ENCODE peak calls at places on chromosome 3, in six cellular contexts. X, V, J, O, A and H are unnamed samples.
A peak's percentile ranks its signal among the peaks of the same experiment; 100 is the strongest.

GRCh38 chr3:101011086-101011485 is 17.9 kb upstream of the ABI3BP start:
- DNase-seq in X (no peak), V (no peak), J (no peak), O (no peak), A (no peak), H (no peak)

GRCh38 chr3:43181202-43181910 is 75.5 kb upstream of the POMGNT2 start:
- DNase-seq in X (no peak), V (peak; percentile 47), J (no peak), O (no peak), A (peak; percentile 72), H (peak; percentile 47)

GRCh38 chr3:167876603-167877325 is 141.2 kb downstream of the SERPINI1 start:
- DNase-seq in X (peak; percentile 79), V (no peak), J (no peak), O (no peak), A (no peak), H (no peak)

GRCh38 chr3:98986073-98986472 is 84.6 kb upstream of the DCBLD2 start:
- DNase-seq in X (peak; percentile 87), V (no peak), J (peak; percentile 68), O (no peak), A (no peak), H (no peak)

GRCh38 chr3:117873236-117873635 is 1161.4 kb downstream of the IGSF11 start:
- DNase-seq in X (no peak), V (no peak), J (no peak), O (no peak), A (peak; percentile 42), H (peak; percentile 10)

GRCh38 chr3:76403556-76403955 is 618.2 kb upstream of the ZNF717 start:
- DNase-seq in X (peak; percentile 15), V (no peak), J (no peak), O (no peak), A (no peak), H (no peak)

GRCh38 chr3:142445816-142446254 is 2.0 kb downstream of the XRN1 start:
- DNase-seq in X (peak; percentile 48), V (no peak), J (peak; percentile 12), O (no peak), A (no peak), H (peak; percentile 31)

GRCh38 chr3:71688121-71688520 is 37.1 kb downstream of the EIF4E3 start:
- DNase-seq in X (no peak), V (no peak), J (no peak), O (no peak), A (no peak), H (no peak)

GRCh38 chr3:66393486-66394260 is 107.1 kb downstream of the LRIG1 start:
- DNase-seq in X (peak; percentile 90), V (peak; percentile 50), J (no peak), O (no peak), A (no peak), H (no peak)

GRCh38 chr3:169661567-169662214 is 1.8 kb downstream of the MECOM start:
- DNase-seq in X (peak; percentile 51), V (no peak), J (no peak), O (no peak), A (peak; percentile 66), H (peak; percentile 53)

GRCh38 chr3:47228088-47228487 is 54.5 kb downstream of the KIF9 start:
- DNase-seq in X (no peak), V (no peak), J (no peak), O (no peak), A (no peak), H (no peak)

GRCh38 chr3:52498134-52499054 is 3.3 kb downstream of the STAB1 start:
- DNase-seq in X (peak; percentile 68), V (no peak), J (no peak), O (no peak), A (peak; percentile 76), H (peak; percentile 41)

GRCh38 chr3:42549131-42549530 is 32.6 kb downstream of the SEC22C start:
- DNase-seq in X (no peak), V (no peak), J (no peak), O (no peak), A (no peak), H (no peak)

GRCh38 chr3:153572165-153572564 is 410.1 kb downstream of the RAP2B start:
- DNase-seq in X (no peak), V (no peak), J (no peak), O (no peak), A (no peak), H (no peak)

GRCh38 chr3:160540546-160540945 is 24.8 kb downstream of the KPNA4 start:
- DNase-seq in X (no peak), V (no peak), J (no peak), O (no peak), A (no peak), H (no peak)

GRCh38 chr3:143977326-143978262 is 6.0 kb downstream of the DIPK2A start:
- DNase-seq in X (peak; percentile 55), V (no peak), J (no peak), O (no peak), A (no peak), H (no peak)

GRCh38 chr3:105827959-105828358 is 40.9 kb downstream of the CBLB start:
- DNase-seq in X (peak; percentile 93), V (no peak), J (peak; percentile 21), O (no peak), A (no peak), H (peak; percentile 26)

GRCh38 chr3:15647629-15648167 is 46.2 kb downstream of the BTD start:
- DNase-seq in X (peak; percentile 98), V (peak; percentile 44), J (no peak), O (no peak), A (no peak), H (peak; percentile 54)

GRCh38 chr3:21752749-21753347 is 1.8 kb upstream of the ZNF385D start:
- DNase-seq in X (peak; percentile 75), V (no peak), J (peak; percentile 2), O (peak; percentile 22), A (no peak), H (no peak)

GRCh38 chr3:11610044-11610671 is 33.6 kb downstream of the VGLL4 start:
- DNase-seq in X (peak; percentile 94), V (no peak), J (peak; percentile 81), O (no peak), A (no peak), H (peak; percentile 54)

GRCh38 chr3:47661121-47661752 is 82.6 kb upstream of the CSPG5 start:
- DNase-seq in X (peak; percentile 74), V (no peak), J (no peak), O (peak; percentile 14), A (no peak), H (no peak)

GRCh38 chr3:10017636-10018292 is 8.5 kb upstream of the FANCD2 start:
- DNase-seq in X (peak; percentile 66), V (no peak), J (no peak), O (no peak), A (no peak), H (no peak)

GRCh38 chr3:165837058-165837525 is at the start of gene BCHE:
- DNase-seq in X (peak; percentile 84), V (no peak), J (no peak), O (no peak), A (no peak), H (no peak)

GRCh38 chr3:9201895-9202294 is 47.6 kb downstream of the SRGAP3 start:
- DNase-seq in X (no peak), V (no peak), J (no peak), O (no peak), A (no peak), H (no peak)

GRCh38 chr3:108296239-108296638 is at the start of gene HHLA2:
- DNase-seq in X (no peak), V (no peak), J (no peak), O (no peak), A (no peak), H (no peak)

GRCh38 chr3:47009225-47010049 is 30.0 kb downstream of the NBEAL2 start:
- DNase-seq in X (peak; percentile 95), V (peak; percentile 86), J (no peak), O (peak; percentile 79), A (peak; percentile 90), H (peak; percentile 85)

GRCh38 chr3:46943237-46944187 is 33.0 kb downstream of the CCDC12 start:
- DNase-seq in X (no peak), V (no peak), J (peak; percentile 94), O (no peak), A (peak; percentile 64), H (peak; percentile 69)

GRCh38 chr3:196317702-196318467 is at the start of gene DYNLT2B:
- DNase-seq in X (peak; percentile 91), V (peak; percentile 82), J (peak; percentile 76), O (peak; percentile 91), A (peak; percentile 93), H (peak; percentile 91)

GRCh38 chr3:101288294-101288693 is 32.1 kb downstream of the IMPG2 start:
- DNase-seq in X (no peak), V (no peak), J (no peak), O (no peak), A (no peak), H (no peak)

GRCh38 chr3:49900491-49901153 is 3.1 kb downstream of the MST1R start:
- DNase-seq in X (peak; percentile 54), V (no peak), J (no peak), O (no peak), A (peak; percentile 89), H (peak; percentile 90)
- H3K4me3 ChIP-seq in X (no peak overlapping the region), V (no peak overlapping the region), J (no peak overlapping the region), O (no peak overlapping the region), A (no peak overlapping the region), H (no peak overlapping the region)

DNA sequence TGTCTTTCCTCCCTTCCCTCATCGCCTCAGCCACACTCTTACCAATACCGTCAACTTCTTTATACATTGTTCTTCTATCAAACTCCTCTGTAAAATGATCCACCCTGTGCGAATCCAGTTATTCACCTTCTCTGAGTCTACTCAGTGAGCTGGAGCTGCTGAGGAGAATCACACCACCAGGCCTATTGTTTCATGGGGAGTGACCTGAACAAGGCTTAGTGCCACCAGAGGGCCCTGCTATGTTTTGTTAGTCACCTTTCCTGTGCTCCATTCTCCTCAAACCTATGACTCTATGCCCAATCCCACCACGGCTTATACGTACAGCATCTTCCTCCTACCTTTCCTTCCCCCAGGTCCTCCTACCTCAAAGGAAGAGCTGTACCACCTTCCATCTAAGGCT is 50.4 kb upstream of the MED12L start:
- DNase-seq in X (no peak), V (no peak), J (no peak), O (no peak), A (no peak), H (no peak)
- TF ChIP-seq CTCF in X (no peak), V (no peak), J (peak; percentile 7), O (no peak), A (no peak), H (no peak)

GRCh38 chr3:122058294-122058693 is 3.1 kb downstream of the CD86 start:
- DNase-seq in X (no peak), V (no peak), J (no peak), O (no peak), A (no peak), H (no peak)
- H3K4me3 ChIP-seq in X (no peak overlapping the region), V (no peak overlapping the region), J (no peak overlapping the region), O (no peak overlapping the region), A (no peak overlapping the region), H (no peak overlapping the region)

GRCh38 chr3:174002543-174002942 is 605.0 kb downstream of the NLGN1 start:
- DNase-seq in X (peak; percentile 19), V (no peak), J (peak; percentile 1), O (no peak), A (no peak), H (no peak)
- TF ChIP-seq CTCF in X (peak; percentile 29), V (no peak), J (no peak), O (no peak), A (no peak), H (no peak)